ENCODE peak calls at places on chromosomes 13 and 19, in five cellular contexts. G is suprapubic skin, R is transverse colon, D is HepG2, T is GM23338. N is an unnamed sample.

GRCh38 chr19:38264486-38265212 is at the start of gene SPINT2:
- DNase-seq in R (no peak), G (peak), D (no peak), T (peak), N (no peak)

GRCh38 chr19:13633109-13633508 is 126.8 kb upstream of the CACNA1A start:
- DNase-seq in G (no peak), T (peak), R (peak), D (peak), N (no peak)

GRCh38 chr19:18274303-18274775 is at the start of gene IQCN:
- DNase-seq in G (peak), D (peak), T (peak), R (peak), N (no peak)

GRCh38 chr13:42959615-42960014 is 32.4 kb downstream of the EPSTI1 start:
- DNase-seq in R (no peak), G (no peak), T (no peak), D (no peak), N (no peak)

GRCh38 chr19:23093832-23094231 is 23.0 kb upstream of the ZNF730 start:
- DNase-seq in T (peak), D (no peak), R (no peak), G (no peak), N (no peak)

GRCh38 chr13:38361551-38362262 is 12.1 kb downstream of the UFM1 start:
- DNase-seq in R (no peak), D (no peak), G (no peak), T (no peak), N (no peak)

GRCh38 chr19:6730153-6730804 is 7.1 kb downstream of the GPR108 start:
- DNase-seq in D (peak), R (peak), T (peak), G (peak), N (no peak)

GRCh38 chr13:20939662-20940061 is 37.1 kb upstream of the XPO4 start:
- DNase-seq in T (no peak), G (no peak), R (no peak), D (no peak), N (no peak)

GRCh38 chr19:5038631-5039271 is 69.8 kb downstream of the KDM4B start:
- DNase-seq in R (no peak), D (peak), T (peak), G (no peak), N (no peak)

GRCh38 chr19:41478875-41479756 is 36.2 kb downstream of the ERICH4 start:
- DNase-seq in G (no peak), D (no peak), T (no peak), R (no peak), N (no peak)
- TF ChIP-seq POLR2AphosphoS5 in G (no peak), D (no peak), T (no peak), R (no peak), N (no peak)

DNA sequence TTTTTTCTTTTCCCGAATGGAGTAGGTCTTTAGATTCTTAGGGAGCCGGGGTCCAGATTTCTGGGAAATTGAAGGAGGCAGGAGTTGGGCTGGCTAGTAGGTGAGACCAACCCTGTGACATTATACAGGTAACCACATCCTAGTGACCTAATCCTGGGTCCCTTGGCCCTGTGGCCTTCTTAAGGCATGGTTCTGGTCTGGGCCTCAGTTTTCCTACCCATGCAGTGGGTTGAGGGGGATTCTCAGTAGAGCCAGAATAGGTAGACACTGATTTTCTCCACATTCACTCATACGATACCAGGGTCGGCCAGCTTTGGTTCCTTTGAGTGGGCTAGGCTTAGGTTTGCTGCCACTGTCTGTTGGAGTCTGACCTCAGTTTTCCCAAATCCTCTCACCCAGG is 7.2 kb downstream of the PPFIA3 start:
- DNase-seq in D (no peak), R (no peak), T (no peak), G (no peak), N (no peak)
- TF ChIP-seq POLR2AphosphoS5 in D (no peak), R (no peak), T (no peak), G (no peak), N (no peak)

GRCh38 chr19:8536282-8536681 is 22.3 kb upstream of the ZNF414 start:
- DNase-seq in T (no peak), D (no peak), R (no peak), G (no peak), N (no peak)

GRCh38 chr19:8544168-8544567 is 30.2 kb upstream of the ZNF414 start:
- DNase-seq in R (no peak), G (no peak), D (no peak), T (no peak), N (no peak)

GRCh38 chr19:8537099-8537498 is 23.1 kb upstream of the ZNF414 start:
- DNase-seq in D (no peak), T (no peak), R (no peak), G (no peak), N (no peak)

DNA sequence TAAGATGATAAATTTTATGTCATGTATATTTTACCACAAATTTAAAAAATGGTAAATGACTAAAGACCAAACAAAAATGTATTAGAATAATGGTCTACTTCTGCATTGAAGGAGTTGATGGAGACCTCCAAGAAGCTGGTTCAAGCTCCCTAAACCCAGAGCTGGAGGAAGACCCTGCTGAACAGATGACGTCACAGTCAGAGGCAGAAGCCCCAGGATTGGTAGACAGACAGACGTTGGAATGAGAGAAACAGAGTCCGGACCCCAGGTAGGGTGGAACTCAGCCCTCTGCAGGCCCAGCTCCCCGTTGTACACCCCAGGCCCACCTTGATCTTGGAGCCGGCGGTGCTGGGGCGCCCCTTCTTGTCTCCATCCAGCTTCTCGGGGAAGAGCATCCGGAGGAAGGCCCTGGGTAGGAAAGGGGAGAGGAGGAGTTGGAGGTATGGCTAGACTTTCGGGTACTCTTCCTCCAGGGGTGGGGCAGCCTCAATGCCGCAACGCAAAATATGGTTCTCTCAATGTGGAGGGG is 25.7 kb upstream of the ZNF414 start:
- DNase-seq in R (no peak), G (no peak), T (no peak), D (no peak), N (no peak)
- TF ChIP-seq POLR2AphosphoS5 in R (no peak), G (no peak), T (no peak), D (no peak), N (no peak)

DNA sequence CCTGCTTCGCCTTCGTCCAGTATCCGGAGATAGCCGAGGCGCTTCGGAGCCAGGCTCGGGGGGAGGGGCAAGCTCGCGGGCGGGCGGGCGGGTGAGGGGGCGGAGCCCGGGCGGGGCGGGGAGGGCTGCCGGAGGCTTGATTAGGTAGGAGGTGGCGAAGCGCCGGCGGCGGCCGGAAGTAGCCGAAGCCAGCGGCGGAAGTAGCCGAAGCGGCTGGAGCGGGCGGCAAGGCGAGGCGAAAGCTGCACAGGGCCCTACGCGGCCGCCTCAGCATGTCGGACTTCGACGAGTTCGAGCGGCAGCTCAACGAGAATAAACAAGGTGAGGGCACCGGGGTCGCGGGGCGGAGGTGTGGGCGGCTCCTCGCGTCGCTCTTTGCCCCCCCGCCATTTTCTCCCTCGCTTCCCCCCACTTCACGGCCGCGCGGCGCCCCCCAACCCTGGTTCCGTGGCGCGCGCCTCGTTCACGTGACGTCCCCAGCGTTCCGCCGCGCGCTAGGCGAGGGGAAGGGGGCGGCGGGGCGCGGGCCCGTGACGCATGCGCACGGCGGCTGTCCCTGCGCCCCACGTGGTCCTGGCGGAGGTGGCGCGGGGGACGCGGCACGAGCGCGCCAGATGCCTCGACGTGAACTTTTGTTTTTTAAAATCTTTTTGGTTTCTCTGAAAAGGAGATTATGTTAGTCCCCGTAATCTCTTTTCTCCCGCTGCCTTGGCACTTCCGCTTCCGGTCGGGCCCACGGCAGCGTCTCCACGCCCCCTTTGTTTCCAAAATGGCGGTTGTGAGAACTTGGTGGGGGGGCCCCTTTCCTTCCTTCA is at the start of gene U2AF2:
- DNase-seq in D (peak), R (peak), G (peak), T (peak), N (peak)
- TF ChIP-seq POLR2AphosphoS5 in D (peak), R (peak), G (peak), T (peak), N (peak)